ENCODE peak calls at places on chromosomes 11 and 22, in six cellular contexts. One of them, this sample, is unnamed.
A peak's percentile ranks its signal among the peaks of the same experiment; 100 is the strongest.

GRCh38 chr11:124315052-124315451 is 1.3 kb upstream of the OR8D1 start:
- DNase-seq in pancreas: no peak
- DNase-seq in CD8-positive, alpha-beta T cell: no peak
- DNase-seq in BE2C: no peak
- DNase-seq in transverse colon: no peak
- DNase-seq in endothelial cell of umbilical vein: peak; percentile 79
- DNase-seq in this sample: no peak

GRCh38 chr11:133020321-133020720 is 512.0 kb downstream of the OPCML start:
- DNase-seq in pancreas: no peak
- DNase-seq in CD8-positive, alpha-beta T cell: no peak
- DNase-seq in BE2C: no peak
- DNase-seq in transverse colon: no peak
- DNase-seq in endothelial cell of umbilical vein: no peak
- DNase-seq in this sample: no peak

GRCh38 chr11:73399159-73400090 is 23.2 kb downstream of the RELT start:
- DNase-seq in pancreas: peak; percentile 29
- DNase-seq in CD8-positive, alpha-beta T cell: no peak
- DNase-seq in BE2C: no peak
- DNase-seq in transverse colon: no peak
- DNase-seq in endothelial cell of umbilical vein: peak; percentile 33
- DNase-seq in this sample: no peak

GRCh38 chr11:70297341-70297740 is 26.9 kb downstream of the PPFIA1 start:
- DNase-seq in pancreas: no peak
- DNase-seq in CD8-positive, alpha-beta T cell: no peak
- DNase-seq in BE2C: no peak
- DNase-seq in transverse colon: no peak
- DNase-seq in endothelial cell of umbilical vein: peak; percentile 15
- DNase-seq in this sample: no peak

GRCh38 chr22:44842417-44842816 is 90.0 kb downstream of the ARHGAP8 start:
- DNase-seq in pancreas: no peak
- DNase-seq in CD8-positive, alpha-beta T cell: no peak
- DNase-seq in BE2C: no peak
- DNase-seq in transverse colon: no peak
- DNase-seq in endothelial cell of umbilical vein: no peak
- DNase-seq in this sample: no peak

GRCh38 chr22:19869497-19870152 is 15.0 kb upstream of the GNB1L start:
- DNase-seq in pancreas: peak; percentile 43
- DNase-seq in CD8-positive, alpha-beta T cell: no peak
- DNase-seq in BE2C: peak; percentile 1
- DNase-seq in transverse colon: no peak
- DNase-seq in endothelial cell of umbilical vein: no peak
- DNase-seq in this sample: no peak

GRCh38 chr11:13939952-13940610 is 22.4 kb upstream of the SPON1 start:
- DNase-seq in pancreas: no peak
- DNase-seq in CD8-positive, alpha-beta T cell: no peak
- DNase-seq in BE2C: no peak
- DNase-seq in transverse colon: no peak
- DNase-seq in endothelial cell of umbilical vein: no peak
- DNase-seq in this sample: no peak

GRCh38 chr11:47051217-47051616 is 114.7 kb downstream of the CSTPP1 start:
- DNase-seq in pancreas: no peak
- DNase-seq in CD8-positive, alpha-beta T cell: no peak
- DNase-seq in BE2C: no peak
- DNase-seq in transverse colon: no peak
- DNase-seq in endothelial cell of umbilical vein: no peak
- DNase-seq in this sample: no peak

GRCh38 chr11:124865902-124866851 is 945 bp downstream of the ROBO3 start:
- DNase-seq in pancreas: peak; percentile 83
- DNase-seq in CD8-positive, alpha-beta T cell: peak; percentile 49
- DNase-seq in BE2C: peak; percentile 68
- DNase-seq in transverse colon: peak; percentile 31
- DNase-seq in endothelial cell of umbilical vein: peak; percentile 45
- DNase-seq in this sample: peak; percentile 71

GRCh38 chr11:103325686-103326069 is 216.5 kb downstream of the DYNC2H1 start:
- DNase-seq in pancreas: no peak
- DNase-seq in CD8-positive, alpha-beta T cell: no peak
- DNase-seq in BE2C: peak; percentile 23
- DNase-seq in transverse colon: no peak
- DNase-seq in endothelial cell of umbilical vein: no peak
- DNase-seq in this sample: no peak

GRCh38 chr22:25352294-25352680 is 132.8 kb downstream of the CRYBB2 start:
- DNase-seq in pancreas: no peak
- DNase-seq in CD8-positive, alpha-beta T cell: no peak
- DNase-seq in BE2C: no peak
- DNase-seq in transverse colon: no peak
- DNase-seq in endothelial cell of umbilical vein: no peak
- DNase-seq in this sample: no peak

GRCh38 chr11:61974766-61975631 is 7.6 kb upstream of the FTH1 start:
- DNase-seq in pancreas: peak; percentile 75
- DNase-seq in CD8-positive, alpha-beta T cell: no peak
- DNase-seq in BE2C: no peak
- DNase-seq in transverse colon: peak; percentile 57
- DNase-seq in endothelial cell of umbilical vein: peak; percentile 72
- DNase-seq in this sample: peak; percentile 54

GRCh38 chr11:6351782-6352181 is 31.5 kb upstream of the CAVIN3 start:
- DNase-seq in pancreas: no peak
- DNase-seq in CD8-positive, alpha-beta T cell: no peak
- DNase-seq in BE2C: no peak
- DNase-seq in transverse colon: no peak
- DNase-seq in endothelial cell of umbilical vein: no peak
- DNase-seq in this sample: no peak

GRCh38 chr11:85821636-85822035 is 10.7 kb upstream of the SYTL2 start:
- DNase-seq in pancreas: no peak
- DNase-seq in CD8-positive, alpha-beta T cell: no peak
- DNase-seq in BE2C: no peak
- DNase-seq in transverse colon: peak; percentile 45
- DNase-seq in endothelial cell of umbilical vein: no peak
- DNase-seq in this sample: no peak

GRCh38 chr11:134468081-134468668 is 56.1 kb upstream of the B3GAT1 start:
- DNase-seq in pancreas: no peak
- DNase-seq in CD8-positive, alpha-beta T cell: no peak
- DNase-seq in BE2C: no peak
- DNase-seq in transverse colon: peak; percentile 78
- DNase-seq in endothelial cell of umbilical vein: no peak
- DNase-seq in this sample: no peak

GRCh38 chr11:128627666-128628342 is 40.4 kb upstream of the ETS1 start:
- DNase-seq in pancreas: no peak
- DNase-seq in CD8-positive, alpha-beta T cell: no peak
- DNase-seq in BE2C: no peak
- DNase-seq in transverse colon: no peak
- DNase-seq in endothelial cell of umbilical vein: no peak
- DNase-seq in this sample: no peak

GRCh38 chr22:41650229-41650628 is 29.1 kb downstream of the XRCC6 start:
- DNase-seq in pancreas: no peak
- DNase-seq in CD8-positive, alpha-beta T cell: no peak
- DNase-seq in BE2C: no peak
- DNase-seq in transverse colon: no peak
- DNase-seq in endothelial cell of umbilical vein: no peak
- DNase-seq in this sample: no peak

DNA sequence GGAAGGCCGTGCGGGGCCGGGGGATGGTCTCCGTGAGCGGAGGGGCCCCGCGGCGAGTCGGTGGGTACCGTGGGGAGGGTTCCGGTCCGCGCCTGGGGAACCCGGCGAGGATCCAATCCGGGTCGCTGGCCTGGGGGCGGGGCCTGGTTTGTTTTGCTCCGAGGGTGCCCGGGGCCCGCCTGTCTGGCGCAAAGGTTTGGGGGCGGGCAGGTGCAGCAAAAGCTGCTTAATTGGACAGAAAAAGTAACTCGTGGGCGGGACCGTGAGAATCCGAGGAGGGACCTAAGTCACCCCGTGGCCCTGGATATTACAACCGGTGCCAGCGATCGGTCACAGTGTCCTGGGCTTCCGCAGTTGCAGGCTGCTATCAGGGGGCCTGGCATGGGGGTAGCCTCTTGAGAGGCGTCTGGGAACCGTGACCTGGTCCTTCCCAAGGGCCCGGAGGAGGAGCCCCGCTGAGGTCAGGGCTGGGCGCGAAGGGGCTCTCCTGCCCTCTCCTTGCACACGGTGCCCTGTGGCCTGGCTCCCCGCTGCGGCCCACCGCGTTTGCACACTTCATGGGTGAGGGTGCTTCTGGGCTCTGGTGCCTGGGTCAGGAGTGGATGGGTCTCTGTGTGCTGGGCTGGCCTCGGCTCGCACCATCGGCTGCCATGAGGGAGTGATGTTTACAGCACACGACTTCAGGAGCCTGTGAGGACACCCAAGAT is 1.4 kb downstream of the PNPLA2 start:
- DNase-seq in pancreas: peak; percentile 92
- DNase-seq in CD8-positive, alpha-beta T cell: peak; percentile 98
- DNase-seq in BE2C: peak; percentile 61
- DNase-seq in transverse colon: peak; percentile 96
- DNase-seq in endothelial cell of umbilical vein: peak; percentile 69
- DNase-seq in this sample: peak; percentile 93
- H3K4me1 ChIP-seq in pancreas: peaks cover 30% of the 10 kb centered on the region
- H3K4me1 ChIP-seq in CD8-positive, alpha-beta T cell: peaks cover 21% of the 10 kb centered on the region
- H3K4me1 ChIP-seq in BE2C: no peaks in the 10 kb centered on the region
- H3K4me1 ChIP-seq in transverse colon: peaks cover 43% of the 10 kb centered on the region
- H3K4me1 ChIP-seq in endothelial cell of umbilical vein: peaks cover 20% of the 10 kb centered on the region
- H3K4me1 ChIP-seq in this sample: peaks cover 16% of the 10 kb centered on the region

DNA sequence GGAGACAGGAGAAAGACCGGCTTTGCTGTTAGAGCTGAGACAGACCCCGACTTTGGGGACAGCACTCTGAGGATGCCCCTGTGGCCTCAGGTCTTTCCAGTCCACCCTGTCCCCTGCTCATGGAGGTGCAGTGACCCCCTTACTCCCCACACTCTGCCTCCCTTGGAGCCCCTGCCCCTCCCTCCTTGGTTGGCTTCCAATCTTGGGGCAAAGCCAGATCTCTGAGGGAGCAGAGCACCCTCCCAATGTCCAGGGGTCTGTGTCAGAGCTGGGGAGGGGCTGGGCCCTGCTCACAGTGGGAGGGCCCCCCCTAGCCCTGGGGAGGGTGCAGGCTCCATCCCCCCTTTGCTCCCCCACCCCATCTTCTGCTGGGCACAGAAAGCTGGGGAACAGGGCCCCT is 50.0 kb downstream of the IGLL1 start:
- DNase-seq in pancreas: no peak
- DNase-seq in CD8-positive, alpha-beta T cell: no peak
- DNase-seq in BE2C: no peak
- DNase-seq in transverse colon: no peak
- DNase-seq in endothelial cell of umbilical vein: no peak
- DNase-seq in this sample: no peak
- H3K4me1 ChIP-seq in pancreas: no peaks in the 10 kb centered on the region
- H3K4me1 ChIP-seq in CD8-positive, alpha-beta T cell: no peaks in the 10 kb centered on the region
- H3K4me1 ChIP-seq in BE2C: peaks cover 14% of the 10 kb centered on the region
- H3K4me1 ChIP-seq in transverse colon: peaks cover 16% of the 10 kb centered on the region
- H3K4me1 ChIP-seq in endothelial cell of umbilical vein: peaks cover 5% of the 10 kb centered on the region
- H3K4me1 ChIP-seq in this sample: peaks cover 48% of the 10 kb centered on the region

DNA sequence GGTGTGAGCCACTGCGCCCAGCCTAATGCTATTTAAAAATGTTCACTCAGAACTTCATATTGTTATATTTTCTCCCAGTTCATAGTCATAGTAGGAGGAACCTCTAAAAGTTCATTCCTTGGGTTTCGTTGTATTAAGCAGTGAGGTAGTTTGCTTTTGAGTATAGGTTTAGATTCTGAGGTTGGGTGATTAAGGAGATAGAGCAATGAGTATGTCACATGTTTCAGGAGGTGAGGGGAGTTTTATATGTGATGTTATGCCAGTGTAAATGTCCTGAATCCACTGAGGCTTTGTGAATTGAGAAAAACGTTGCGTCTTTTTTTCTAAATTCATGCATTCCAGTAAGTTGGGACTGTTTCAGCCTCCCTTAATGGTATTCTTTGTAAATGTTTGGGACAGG is 4.2 kb downstream of the UBE2L3 start:
- DNase-seq in pancreas: no peak
- DNase-seq in CD8-positive, alpha-beta T cell: no peak
- DNase-seq in BE2C: no peak
- DNase-seq in transverse colon: no peak
- DNase-seq in endothelial cell of umbilical vein: no peak
- DNase-seq in this sample: no peak
- H3K4me1 ChIP-seq in pancreas: peaks cover 56% of the 10 kb centered on the region
- H3K4me1 ChIP-seq in CD8-positive, alpha-beta T cell: peaks cover 65% of the 10 kb centered on the region
- H3K4me1 ChIP-seq in BE2C: no peaks in the 10 kb centered on the region
- H3K4me1 ChIP-seq in transverse colon: peaks cover 65% of the 10 kb centered on the region
- H3K4me1 ChIP-seq in endothelial cell of umbilical vein: peaks cover 22% of the 10 kb centered on the region
- H3K4me1 ChIP-seq in this sample: peaks cover 50% of the 10 kb centered on the region

GRCh38 chr22:43411981-43412807 is at the start of gene MPPED1:
- DNase-seq in pancreas: no peak
- DNase-seq in CD8-positive, alpha-beta T cell: no peak
- DNase-seq in BE2C: no peak
- DNase-seq in transverse colon: no peak
- DNase-seq in endothelial cell of umbilical vein: no peak
- DNase-seq in this sample: no peak
- H3K4me1 ChIP-seq in pancreas: no peaks in the 10 kb centered on the region
- H3K4me1 ChIP-seq in CD8-positive, alpha-beta T cell: no peaks in the 10 kb centered on the region
- H3K4me1 ChIP-seq in BE2C: peaks cover 7% of the 10 kb centered on the region
- H3K4me1 ChIP-seq in transverse colon: no peaks in the 10 kb centered on the region
- H3K4me1 ChIP-seq in endothelial cell of umbilical vein: no peaks in the 10 kb centered on the region
- H3K4me1 ChIP-seq in this sample: no peaks in the 10 kb centered on the region

This sample was measured in hepatocyte.